ENCODE peak calls at places on chromosomes 7 and 10, in six cellular contexts. One of them, this sample, is unnamed.

GRCh38 chr10:13502384-13502783 is 26.4 kb downstream of the BEND7 start:
- DNase-seq in cardiac fibroblast: no peak
- DNase-seq in heart left ventricle: no peak
- DNase-seq in Calu3: no peak
- DNase-seq in progenitor cell of endocrine pancreas: no peak
- DNase-seq in suprapubic skin: no peak
- DNase-seq in this sample: no peak

GRCh38 chr10:79222186-79222585 is 125.1 kb upstream of the PPIF start:
- DNase-seq in heart left ventricle: no peak
- DNase-seq in progenitor cell of endocrine pancreas: no peak
- DNase-seq in suprapubic skin: no peak
- DNase-seq in Calu3: no peak
- DNase-seq in cardiac fibroblast: no peak
- DNase-seq in this sample: no peak

GRCh38 chr7:13336227-13336626 is 648.8 kb downstream of the ARL4A start:
- DNase-seq in cardiac fibroblast: peak
- DNase-seq in progenitor cell of endocrine pancreas: no peak
- DNase-seq in Calu3: no peak
- DNase-seq in heart left ventricle: no peak
- DNase-seq in suprapubic skin: no peak
- DNase-seq in this sample: no peak

GRCh38 chr7:29839302-29839701 is 33.0 kb downstream of the WIPF3 start:
- DNase-seq in cardiac fibroblast: peak
- DNase-seq in suprapubic skin: no peak
- DNase-seq in Calu3: no peak
- DNase-seq in progenitor cell of endocrine pancreas: no peak
- DNase-seq in heart left ventricle: peak
- DNase-seq in this sample: no peak

GRCh38 chr10:119042169-119042568 is 12.7 kb downstream of the NANOS1 start:
- DNase-seq in heart left ventricle: no peak
- DNase-seq in progenitor cell of endocrine pancreas: no peak
- DNase-seq in cardiac fibroblast: no peak
- DNase-seq in suprapubic skin: no peak
- DNase-seq in Calu3: no peak
- DNase-seq in this sample: no peak

GRCh38 chr7:20399516-20399915 is 68.8 kb downstream of the ITGB8 start:
- DNase-seq in progenitor cell of endocrine pancreas: no peak
- DNase-seq in Calu3: no peak
- DNase-seq in cardiac fibroblast: peak
- DNase-seq in heart left ventricle: no peak
- DNase-seq in suprapubic skin: no peak
- DNase-seq in this sample: no peak

GRCh38 chr10:115355162-115355760 is 262.1 kb downstream of the ATRNL1 start:
- DNase-seq in heart left ventricle: no peak
- DNase-seq in suprapubic skin: no peak
- DNase-seq in cardiac fibroblast: peak
- DNase-seq in Calu3: peak
- DNase-seq in progenitor cell of endocrine pancreas: peak
- DNase-seq in this sample: peak

GRCh38 chr10:89391882-89392756 is at the start of gene IFIT1:
- DNase-seq in cardiac fibroblast: peak
- DNase-seq in suprapubic skin: no peak
- DNase-seq in progenitor cell of endocrine pancreas: no peak
- DNase-seq in Calu3: peak
- DNase-seq in heart left ventricle: peak
- DNase-seq in this sample: no peak

GRCh38 chr10:111347386-111348005 is 270.7 kb downstream of the ADRA2A start:
- DNase-seq in suprapubic skin: no peak
- DNase-seq in progenitor cell of endocrine pancreas: no peak
- DNase-seq in Calu3: peak
- DNase-seq in heart left ventricle: no peak
- DNase-seq in cardiac fibroblast: no peak
- DNase-seq in this sample: no peak

GRCh38 chr7:144936314-144936713 is 100.5 kb upstream of the TPK1 start:
- DNase-seq in cardiac fibroblast: no peak
- DNase-seq in Calu3: no peak
- DNase-seq in progenitor cell of endocrine pancreas: no peak
- DNase-seq in suprapubic skin: no peak
- DNase-seq in heart left ventricle: no peak
- DNase-seq in this sample: no peak

GRCh38 chr10:78986419-78986818 is 82.3 kb upstream of the ZMIZ1 start:
- DNase-seq in heart left ventricle: no peak
- DNase-seq in suprapubic skin: no peak
- DNase-seq in Calu3: no peak
- DNase-seq in cardiac fibroblast: peak
- DNase-seq in progenitor cell of endocrine pancreas: no peak
- DNase-seq in this sample: no peak

GRCh38 chr10:31320598-31321211 is 1.7 kb downstream of the ZEB1 start:
- DNase-seq in Calu3: peak
- DNase-seq in suprapubic skin: peak
- DNase-seq in heart left ventricle: peak
- DNase-seq in progenitor cell of endocrine pancreas: no peak
- DNase-seq in cardiac fibroblast: peak
- DNase-seq in this sample: peak

GRCh38 chr7:101614939-101615302 is 14.2 kb downstream of the MYL10 start:
- DNase-seq in suprapubic skin: no peak
- DNase-seq in heart left ventricle: no peak
- DNase-seq in cardiac fibroblast: no peak
- DNase-seq in Calu3: peak
- DNase-seq in progenitor cell of endocrine pancreas: no peak
- DNase-seq in this sample: no peak

GRCh38 chr10:6058677-6059475 is 3.3 kb downstream of the IL2RA start:
- DNase-seq in heart left ventricle: peak
- DNase-seq in suprapubic skin: peak
- DNase-seq in progenitor cell of endocrine pancreas: no peak
- DNase-seq in Calu3: no peak
- DNase-seq in cardiac fibroblast: no peak
- DNase-seq in this sample: no peak

GRCh38 chr7:32905175-32905662 is 13.7 kb upstream of the KBTBD2 start:
- DNase-seq in heart left ventricle: peak
- DNase-seq in Calu3: peak
- DNase-seq in progenitor cell of endocrine pancreas: no peak
- DNase-seq in suprapubic skin: no peak
- DNase-seq in cardiac fibroblast: peak
- DNase-seq in this sample: no peak

GRCh38 chr10:94223702-94224370 is 138.9 kb downstream of the NOC3L start:
- DNase-seq in cardiac fibroblast: no peak
- DNase-seq in heart left ventricle: peak
- DNase-seq in Calu3: no peak
- DNase-seq in suprapubic skin: no peak
- DNase-seq in progenitor cell of endocrine pancreas: no peak
- DNase-seq in this sample: no peak

GRCh38 chr7:55245271-55245723 is 119.8 kb upstream of the LANCL2 start:
- DNase-seq in heart left ventricle: no peak
- DNase-seq in cardiac fibroblast: peak
- DNase-seq in progenitor cell of endocrine pancreas: no peak
- DNase-seq in suprapubic skin: no peak
- DNase-seq in Calu3: peak
- DNase-seq in this sample: no peak

GRCh38 chr7:98130959-98131358 is 24.3 kb downstream of the LMTK2 start:
- DNase-seq in Calu3: no peak
- DNase-seq in progenitor cell of endocrine pancreas: no peak
- DNase-seq in cardiac fibroblast: no peak
- DNase-seq in heart left ventricle: no peak
- DNase-seq in suprapubic skin: no peak
- DNase-seq in this sample: no peak

GRCh38 chr7:80833289-80834104 is 85.4 kb downstream of the SEMA3C start:
- DNase-seq in Calu3: no peak
- DNase-seq in cardiac fibroblast: peak
- DNase-seq in heart left ventricle: no peak
- DNase-seq in progenitor cell of endocrine pancreas: no peak
- DNase-seq in suprapubic skin: no peak
- DNase-seq in this sample: no peak

GRCh38 chr10:66625709-66626590 is 299.9 kb upstream of the LRRTM3 start:
- DNase-seq in progenitor cell of endocrine pancreas: no peak
- DNase-seq in cardiac fibroblast: peak
- DNase-seq in suprapubic skin: no peak
- DNase-seq in heart left ventricle: no peak
- DNase-seq in Calu3: no peak
- DNase-seq in this sample: no peak

GRCh38 chr10:66622050-66622449 is 303.8 kb upstream of the LRRTM3 start:
- DNase-seq in cardiac fibroblast: no peak
- DNase-seq in progenitor cell of endocrine pancreas: no peak
- DNase-seq in Calu3: no peak
- DNase-seq in heart left ventricle: no peak
- DNase-seq in suprapubic skin: no peak
- DNase-seq in this sample: no peak

GRCh38 chr10:66629976-66630375 is 295.9 kb upstream of the LRRTM3 start:
- DNase-seq in cardiac fibroblast: peak
- DNase-seq in heart left ventricle: no peak
- DNase-seq in Calu3: no peak
- DNase-seq in suprapubic skin: no peak
- DNase-seq in progenitor cell of endocrine pancreas: no peak
- DNase-seq in this sample: no peak

DNA sequence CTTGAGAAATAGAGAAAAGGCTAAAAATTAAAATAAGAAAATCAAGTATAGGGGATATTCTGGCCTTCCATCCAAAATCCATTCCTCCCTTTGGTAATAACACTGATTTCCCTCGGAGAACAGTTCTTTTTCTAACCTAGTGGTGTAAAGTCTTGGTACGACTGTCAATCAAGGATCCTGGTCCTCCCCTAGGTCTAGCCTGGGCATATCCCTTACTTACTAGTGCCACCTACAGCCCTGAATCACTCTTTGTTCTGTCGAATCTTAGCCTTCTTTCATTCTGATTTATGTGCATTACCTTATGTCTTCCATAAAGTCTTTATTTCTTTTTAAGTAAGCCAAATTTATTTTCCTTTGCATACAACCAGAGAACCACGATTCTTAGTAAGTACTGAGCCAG is 298.7 kb upstream of the LRRTM3 start:
- DNase-seq in Calu3: peak
- DNase-seq in progenitor cell of endocrine pancreas: no peak
- DNase-seq in cardiac fibroblast: peak
- DNase-seq in heart left ventricle: no peak
- DNase-seq in suprapubic skin: no peak
- DNase-seq in this sample: no peak
- TF ChIP-seq CTCF in Calu3: no peak
- TF ChIP-seq CTCF in progenitor cell of endocrine pancreas: peak
- TF ChIP-seq CTCF in cardiac fibroblast: peak
- TF ChIP-seq CTCF in heart left ventricle: no peak
- TF ChIP-seq CTCF in suprapubic skin: peak
- TF ChIP-seq CTCF in this sample: no peak

GRCh38 chr10:100008142-100008522 is 1.6 kb downstream of the DNMBP start:
- DNase-seq in suprapubic skin: no peak
- DNase-seq in heart left ventricle: no peak
- DNase-seq in Calu3: no peak
- DNase-seq in cardiac fibroblast: peak
- DNase-seq in progenitor cell of endocrine pancreas: no peak
- DNase-seq in this sample: no peak

GRCh38 chr10:100007239-100008141 is 2.3 kb downstream of the DNMBP start:
- DNase-seq in cardiac fibroblast: no peak
- DNase-seq in heart left ventricle: no peak
- DNase-seq in suprapubic skin: no peak
- DNase-seq in progenitor cell of endocrine pancreas: no peak
- DNase-seq in Calu3: no peak
- DNase-seq in this sample: no peak

GRCh38 chr10:100008708-100009282 is 952 bp downstream of the DNMBP start:
- DNase-seq in suprapubic skin: no peak
- DNase-seq in cardiac fibroblast: peak
- DNase-seq in Calu3: no peak
- DNase-seq in progenitor cell of endocrine pancreas: no peak
- DNase-seq in heart left ventricle: no peak
- DNase-seq in this sample: no peak

GRCh38 chr10:100009793-100010676 is at the start of gene DNMBP:
- DNase-seq in heart left ventricle: peak
- DNase-seq in Calu3: peak
- DNase-seq in suprapubic skin: peak
- DNase-seq in cardiac fibroblast: peak
- DNase-seq in progenitor cell of endocrine pancreas: peak
- DNase-seq in this sample: peak

GRCh38 chr10:100009283-100009792 is 409 bp downstream of the DNMBP start:
- DNase-seq in Calu3: no peak
- DNase-seq in progenitor cell of endocrine pancreas: no peak
- DNase-seq in heart left ventricle: peak
- DNase-seq in cardiac fibroblast: peak
- DNase-seq in suprapubic skin: no peak
- DNase-seq in this sample: no peak
- TF ChIP-seq CTCF in Calu3: no peak
- TF ChIP-seq CTCF in progenitor cell of endocrine pancreas: peak
- TF ChIP-seq CTCF in heart left ventricle: no peak
- TF ChIP-seq CTCF in cardiac fibroblast: peak
- TF ChIP-seq CTCF in suprapubic skin: no peak
- TF ChIP-seq CTCF in this sample: no peak

GRCh38 chr10:60820093-60820769 is 42.0 kb downstream of the CDK1 start:
- DNase-seq in Calu3: no peak
- DNase-seq in progenitor cell of endocrine pancreas: no peak
- DNase-seq in suprapubic skin: no peak
- DNase-seq in cardiac fibroblast: peak
- DNase-seq in heart left ventricle: no peak
- DNase-seq in this sample: peak
- TF ChIP-seq CTCF in Calu3: peak
- TF ChIP-seq CTCF in progenitor cell of endocrine pancreas: peak
- TF ChIP-seq CTCF in suprapubic skin: no peak
- TF ChIP-seq CTCF in cardiac fibroblast: peak
- TF ChIP-seq CTCF in heart left ventricle: no peak
- TF ChIP-seq CTCF in this sample: peak

GRCh38 chr10:125628251-125629049 is 54.5 kb downstream of the TEX36 start:
- DNase-seq in Calu3: no peak
- DNase-seq in cardiac fibroblast: no peak
- DNase-seq in suprapubic skin: no peak
- DNase-seq in progenitor cell of endocrine pancreas: no peak
- DNase-seq in heart left ventricle: no peak
- DNase-seq in this sample: no peak

GRCh38 chr10:125627646-125628045 is 55.3 kb downstream of the TEX36 start:
- DNase-seq in Calu3: no peak
- DNase-seq in progenitor cell of endocrine pancreas: no peak
- DNase-seq in heart left ventricle: no peak
- DNase-seq in cardiac fibroblast: no peak
- DNase-seq in suprapubic skin: no peak
- DNase-seq in this sample: no peak

GRCh38 chr10:125626671-125627070 is 56.3 kb downstream of the TEX36 start:
- DNase-seq in Calu3: no peak
- DNase-seq in cardiac fibroblast: no peak
- DNase-seq in suprapubic skin: no peak
- DNase-seq in progenitor cell of endocrine pancreas: no peak
- DNase-seq in heart left ventricle: no peak
- DNase-seq in this sample: no peak

GRCh38 chr10:125631806-125632205 is 51.2 kb downstream of the TEX36 start:
- DNase-seq in cardiac fibroblast: no peak
- DNase-seq in Calu3: no peak
- DNase-seq in heart left ventricle: no peak
- DNase-seq in progenitor cell of endocrine pancreas: no peak
- DNase-seq in suprapubic skin: no peak
- DNase-seq in this sample: no peak

GRCh38 chr10:125629758-125630376 is 53.1 kb downstream of the TEX36 start:
- DNase-seq in suprapubic skin: no peak
- DNase-seq in heart left ventricle: no peak
- DNase-seq in progenitor cell of endocrine pancreas: no peak
- DNase-seq in Calu3: peak
- DNase-seq in cardiac fibroblast: peak
- DNase-seq in this sample: no peak
- TF ChIP-seq CTCF in suprapubic skin: peak
- TF ChIP-seq CTCF in heart left ventricle: no peak
- TF ChIP-seq CTCF in progenitor cell of endocrine pancreas: peak
- TF ChIP-seq CTCF in Calu3: no peak
- TF ChIP-seq CTCF in cardiac fibroblast: peak
- TF ChIP-seq CTCF in this sample: peak

This sample was measured in nephron progenitor cell.